ENCODE peak calls at places on chromosome 9, in four cellular contexts. One of them, this sample, is unnamed.

GRCh38 chr9:129796029-129796910 is 6.7 kb upstream of the TOR1B start:
- DNase-seq in PC-9: no peak
- DNase-seq in AG04449: no peak
- DNase-seq in fibroblast of the aortic adventitia: no peak
- DNase-seq in this sample: no peak

GRCh38 chr9:15192856-15193255 is 114.2 kb downstream of the TTC39B start:
- DNase-seq in AG04449: no peak
- DNase-seq in fibroblast of the aortic adventitia: no peak
- DNase-seq in PC-9: no peak
- DNase-seq in this sample: no peak

GRCh38 chr9:99368341-99369326 is 146.6 kb downstream of the SEC61B start:
- DNase-seq in fibroblast of the aortic adventitia: peak
- DNase-seq in PC-9: no peak
- DNase-seq in AG04449: peak
- DNase-seq in this sample: peak

GRCh38 chr9:134438204-134438788 is 112.0 kb downstream of the RXRA start:
- DNase-seq in AG04449: no peak
- DNase-seq in PC-9: no peak
- DNase-seq in fibroblast of the aortic adventitia: no peak
- DNase-seq in this sample: no peak

GRCh38 chr9:137053944-137054931 is at the start of gene ENTPD2:
- DNase-seq in AG04449: no peak
- DNase-seq in fibroblast of the aortic adventitia: no peak
- DNase-seq in PC-9: peak
- DNase-seq in this sample: no peak

GRCh38 chr9:112861638-112862555 is 28.8 kb downstream of the SLC46A2 start:
- DNase-seq in fibroblast of the aortic adventitia: peak
- DNase-seq in PC-9: no peak
- DNase-seq in AG04449: no peak
- DNase-seq in this sample: no peak

GRCh38 chr9:137311171-137311970 is 9.3 kb upstream of the NRARP start:
- DNase-seq in AG04449: no peak
- DNase-seq in fibroblast of the aortic adventitia: no peak
- DNase-seq in PC-9: peak
- DNase-seq in this sample: no peak

GRCh38 chr9:78584589-78584988 is 287.7 kb downstream of the PSAT1 start:
- DNase-seq in PC-9: no peak
- DNase-seq in AG04449: no peak
- DNase-seq in fibroblast of the aortic adventitia: no peak
- DNase-seq in this sample: no peak

GRCh38 chr9:112900901-112901300 is 10.2 kb upstream of the SLC46A2 start:
- DNase-seq in AG04449: no peak
- DNase-seq in fibroblast of the aortic adventitia: no peak
- DNase-seq in PC-9: no peak
- DNase-seq in this sample: no peak

GRCh38 chr9:109286981-109287380 is 33.9 kb downstream of the EPB41L4B start:
- DNase-seq in AG04449: no peak
- DNase-seq in fibroblast of the aortic adventitia: no peak
- DNase-seq in PC-9: no peak
- DNase-seq in this sample: no peak

GRCh38 chr9:32741706-32742105 is 41.6 kb upstream of the TMEM215 start:
- DNase-seq in PC-9: peak
- DNase-seq in fibroblast of the aortic adventitia: no peak
- DNase-seq in AG04449: no peak
- DNase-seq in this sample: peak

GRCh38 chr9:135343733-135344522 is 135.7 kb upstream of the PPP1R26 start:
- DNase-seq in fibroblast of the aortic adventitia: peak
- DNase-seq in PC-9: peak
- DNase-seq in AG04449: no peak
- DNase-seq in this sample: no peak

GRCh38 chr9:133771486-133772482 is 33.6 kb upstream of the SARDH start:
- DNase-seq in AG04449: no peak
- DNase-seq in fibroblast of the aortic adventitia: no peak
- DNase-seq in PC-9: no peak
- DNase-seq in this sample: no peak

DNA sequence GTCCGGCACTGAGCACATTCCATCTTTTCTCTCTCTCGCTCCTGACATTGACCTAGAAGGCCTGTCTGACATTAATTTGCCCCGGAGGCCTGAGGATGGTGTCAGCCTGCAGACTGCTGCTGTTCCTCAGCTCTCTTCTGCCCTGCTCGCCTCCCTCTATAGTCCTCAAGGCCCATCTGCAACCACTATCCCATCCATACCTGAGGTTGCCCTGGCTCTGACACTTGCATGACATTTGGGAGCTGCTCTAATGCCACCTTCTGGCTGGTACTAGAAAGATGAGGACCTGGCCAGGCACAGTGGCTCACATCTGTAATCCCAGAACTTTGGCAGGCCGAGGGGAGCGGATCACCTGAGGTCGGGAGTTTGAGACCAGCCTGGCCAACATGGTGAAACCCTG is 38.6 kb upstream of the GGTA1 start:
- DNase-seq in AG04449: no peak
- DNase-seq in PC-9: no peak
- DNase-seq in fibroblast of the aortic adventitia: no peak
- DNase-seq in this sample: no peak
- TF ChIP-seq CTCF in AG04449: no peak
- TF ChIP-seq CTCF in PC-9: no peak
- TF ChIP-seq CTCF in fibroblast of the aortic adventitia: no peak
- TF ChIP-seq CTCF in this sample: no peak

DNA sequence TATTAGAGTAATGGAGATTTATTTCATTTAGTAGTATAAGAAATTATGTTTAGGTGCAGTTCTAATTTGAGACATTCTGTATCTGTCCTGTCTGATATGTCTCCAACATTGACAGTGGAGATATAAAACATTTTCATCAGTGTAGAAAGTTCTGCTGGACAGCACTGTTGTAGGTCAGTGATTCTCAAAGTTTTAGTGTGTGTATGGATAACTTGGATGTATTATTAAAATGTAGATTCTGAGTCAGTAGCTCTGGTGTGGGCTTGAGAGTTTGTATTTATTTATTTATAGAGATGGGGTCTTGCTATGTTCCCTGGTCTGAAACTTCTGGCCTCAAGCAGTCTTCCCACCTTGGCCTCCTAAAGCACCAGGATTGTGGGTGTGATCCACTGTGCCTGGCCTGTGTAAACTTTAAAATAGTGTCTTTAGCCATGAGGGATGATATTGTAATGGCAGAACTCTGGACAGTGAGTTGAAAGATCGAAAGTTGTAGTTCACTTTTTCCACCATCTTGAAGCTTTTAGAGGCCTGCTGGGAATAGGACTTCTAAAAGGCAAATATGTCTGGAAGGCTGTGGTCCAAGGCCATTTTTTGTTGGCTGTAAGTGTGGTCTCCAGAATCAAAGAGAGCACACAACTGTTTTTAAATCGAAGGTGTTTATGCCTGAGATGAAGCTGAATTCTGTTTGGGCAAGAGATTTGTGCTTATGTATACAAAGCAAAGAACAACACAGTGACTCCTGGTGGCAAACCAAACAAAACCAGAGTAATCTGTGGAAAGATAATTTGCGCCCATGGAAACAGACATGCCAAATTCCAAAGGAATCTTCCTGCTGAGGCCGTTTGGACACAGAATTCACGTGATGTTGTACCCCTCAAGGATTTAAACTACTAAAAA is 12.4 kb downstream of the UBAP1 start:
- DNase-seq in AG04449: no peak
- DNase-seq in PC-9: no peak
- DNase-seq in fibroblast of the aortic adventitia: peak
- DNase-seq in this sample: no peak
- TF ChIP-seq CTCF in AG04449: peak
- TF ChIP-seq CTCF in PC-9: no peak
- TF ChIP-seq CTCF in fibroblast of the aortic adventitia: peak
- TF ChIP-seq CTCF in this sample: peak

DNA sequence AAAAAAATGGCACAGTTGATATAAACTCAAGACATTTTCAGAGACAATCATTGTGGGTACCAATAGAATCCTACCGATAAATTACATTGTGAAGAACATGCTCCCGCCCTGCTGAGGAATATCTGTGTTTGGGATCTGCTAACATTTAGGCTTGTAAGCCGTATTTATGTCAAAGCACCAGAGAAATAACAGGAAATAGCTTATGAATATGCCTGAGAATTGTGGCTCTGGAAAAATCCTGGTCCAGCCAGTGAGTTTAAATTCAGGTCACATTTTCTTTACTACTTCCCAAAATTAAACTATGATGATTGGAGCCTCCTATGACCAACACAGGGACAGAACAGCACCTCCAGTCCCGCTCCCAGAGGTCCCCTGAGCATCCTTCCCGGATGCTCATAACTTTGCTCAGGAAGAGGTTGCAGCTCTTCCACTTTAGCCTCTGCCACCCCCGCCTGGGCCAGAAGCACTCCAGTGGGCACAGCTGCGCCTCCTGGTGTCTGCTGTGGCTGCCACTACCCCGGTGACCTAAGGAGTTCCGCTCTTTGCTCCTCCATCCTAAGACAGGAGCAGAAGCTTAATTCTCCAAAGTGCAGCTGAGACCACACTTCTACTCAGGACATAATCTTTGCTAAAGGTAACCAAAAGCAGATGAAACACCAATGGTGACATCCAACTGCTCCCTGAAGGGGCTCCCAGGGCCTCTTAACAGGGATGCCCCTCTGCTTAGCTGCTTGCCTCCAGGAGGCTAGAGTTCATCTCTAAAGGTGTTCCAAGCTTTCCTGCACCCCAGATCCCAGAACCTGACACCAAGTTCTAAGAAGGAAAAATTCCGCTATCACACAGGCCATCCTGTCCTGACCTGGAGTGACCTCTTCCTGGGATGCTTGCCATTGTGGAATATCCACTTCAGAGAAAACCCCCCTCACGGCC is 58.8 kb downstream of the SLC1A1 start:
- DNase-seq in PC-9: no peak
- DNase-seq in fibroblast of the aortic adventitia: no peak
- DNase-seq in AG04449: no peak
- DNase-seq in this sample: no peak
- TF ChIP-seq CTCF in PC-9: peak
- TF ChIP-seq CTCF in fibroblast of the aortic adventitia: peak
- TF ChIP-seq CTCF in AG04449: peak
- TF ChIP-seq CTCF in this sample: peak

GRCh38 chr9:127399736-127400269 is 2.8 kb downstream of the SLC2A8 start:
- DNase-seq in fibroblast of the aortic adventitia: no peak
- DNase-seq in AG04449: no peak
- DNase-seq in PC-9: no peak
- DNase-seq in this sample: no peak

GRCh38 chr9:127398715-127399400 is 1.9 kb downstream of the SLC2A8 start:
- DNase-seq in fibroblast of the aortic adventitia: no peak
- DNase-seq in AG04449: no peak
- DNase-seq in PC-9: no peak
- DNase-seq in this sample: no peak

GRCh38 chr9:127396808-127397721 is at the start of gene SLC2A8:
- DNase-seq in PC-9: peak
- DNase-seq in fibroblast of the aortic adventitia: peak
- DNase-seq in AG04449: peak
- DNase-seq in this sample: peak

GRCh38 chr9:127396253-127396807 is 639 bp upstream of the SLC2A8 start:
- DNase-seq in fibroblast of the aortic adventitia: no peak
- DNase-seq in AG04449: no peak
- DNase-seq in PC-9: no peak
- DNase-seq in this sample: no peak

DNA sequence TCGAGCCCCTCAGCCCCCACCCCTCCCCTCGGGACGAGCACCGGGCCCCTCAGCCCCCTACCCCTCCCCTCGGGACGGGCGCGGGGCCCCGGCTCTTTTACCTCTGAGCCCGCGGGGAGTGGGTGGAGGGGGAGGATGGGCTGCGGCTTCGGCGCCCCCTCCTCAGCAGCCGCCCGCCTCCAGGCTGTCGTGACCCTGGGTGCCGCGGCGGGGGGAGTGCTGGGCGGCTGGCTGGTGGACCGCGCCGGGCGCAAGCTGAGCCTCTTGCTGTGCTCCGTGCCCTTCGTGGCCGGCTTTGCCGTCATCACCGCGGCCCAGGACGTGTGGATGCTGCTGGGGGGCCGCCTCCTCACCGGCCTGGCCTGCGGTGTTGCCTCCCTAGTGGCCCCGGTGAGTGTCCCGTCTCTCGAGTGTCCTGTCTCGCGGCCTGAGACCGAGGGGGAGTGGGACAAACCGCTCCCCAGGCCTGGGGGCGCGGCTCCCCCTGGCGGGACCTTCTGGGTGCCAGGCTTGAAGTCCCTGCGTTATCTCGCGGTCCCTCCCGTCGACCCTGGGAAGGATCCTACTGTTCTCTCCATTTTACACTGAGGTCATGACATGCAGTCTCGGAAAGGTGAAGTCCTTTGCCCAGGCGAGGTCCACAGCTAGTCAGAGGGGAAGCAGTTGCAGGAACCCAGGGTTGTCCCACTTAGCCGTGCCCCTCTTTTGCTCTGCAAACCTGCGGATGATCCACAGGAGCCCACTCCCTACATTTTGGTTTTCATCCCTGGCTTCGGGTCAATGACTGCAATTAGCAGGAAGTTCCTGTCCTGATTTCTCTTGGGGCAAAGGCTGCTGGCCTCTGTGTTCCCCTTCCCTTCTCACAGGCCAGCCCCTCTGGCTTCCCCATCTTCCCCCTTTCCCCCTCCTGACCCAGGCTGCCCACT is 1.0 kb downstream of the SLC2A8 start:
- DNase-seq in AG04449: no peak
- DNase-seq in PC-9: peak
- DNase-seq in fibroblast of the aortic adventitia: no peak
- DNase-seq in this sample: no peak
- TF ChIP-seq CTCF in AG04449: peak
- TF ChIP-seq CTCF in PC-9: peak
- TF ChIP-seq CTCF in fibroblast of the aortic adventitia: peak
- TF ChIP-seq CTCF in this sample: peak

GRCh38 chr9:93776873-93777272 is 178.3 kb downstream of the BARX1 start:
- DNase-seq in fibroblast of the aortic adventitia: no peak
- DNase-seq in PC-9: no peak
- DNase-seq in AG04449: no peak
- DNase-seq in this sample: no peak

GRCh38 chr9:93771276-93771675 is 183.9 kb downstream of the BARX1 start:
- DNase-seq in PC-9: no peak
- DNase-seq in fibroblast of the aortic adventitia: no peak
- DNase-seq in AG04449: no peak
- DNase-seq in this sample: no peak

GRCh38 chr9:93774331-93775102 is 180.6 kb downstream of the BARX1 start:
- DNase-seq in AG04449: no peak
- DNase-seq in fibroblast of the aortic adventitia: no peak
- DNase-seq in PC-9: no peak
- DNase-seq in this sample: no peak
- TF ChIP-seq CTCF in AG04449: no peak
- TF ChIP-seq CTCF in fibroblast of the aortic adventitia: no peak
- TF ChIP-seq CTCF in PC-9: no peak
- TF ChIP-seq CTCF in this sample: no peak